ENCODE peak calls at places on chromosomes 11 and 22, in five cellular contexts. One of them, this sample, is unnamed.

GRCh38 chr11:90220391-90220790 is 2.5 kb downstream of the CHORDC1 start:
- DNase-seq in ELR: peak
- DNase-seq in foreskin fibroblast: peak
- DNase-seq in NCI-H345: no peak
- DNase-seq in Peyer's patch: no peak
- DNase-seq in this sample: peak

GRCh38 chr22:50139843-50140415 is 30.6 kb upstream of the PANX2 start:
- DNase-seq in ELR: no peak
- DNase-seq in foreskin fibroblast: no peak
- DNase-seq in NCI-H345: peak
- DNase-seq in Peyer's patch: no peak
- DNase-seq in this sample: no peak

GRCh38 chr11:30960387-30960992 is 374.3 kb upstream of the MPPED2 start:
- DNase-seq in ELR: peak
- DNase-seq in foreskin fibroblast: peak
- DNase-seq in NCI-H345: peak
- DNase-seq in Peyer's patch: no peak
- DNase-seq in this sample: no peak

GRCh38 chr22:40747361-40747760 is 68.1 kb downstream of the MCHR1 start:
- DNase-seq in ELR: no peak
- DNase-seq in foreskin fibroblast: no peak
- DNase-seq in NCI-H345: no peak
- DNase-seq in Peyer's patch: no peak
- DNase-seq in this sample: no peak

GRCh38 chr11:64269380-64270234 is 14.9 kb downstream of the BAD start:
- DNase-seq in ELR: peak
- DNase-seq in foreskin fibroblast: peak
- DNase-seq in NCI-H345: peak
- DNase-seq in Peyer's patch: peak
- DNase-seq in this sample: peak

GRCh38 chr11:110762596-110762995 is 50.4 kb upstream of the ARHGAP20 start:
- DNase-seq in ELR: no peak
- DNase-seq in foreskin fibroblast: peak
- DNase-seq in NCI-H345: no peak
- DNase-seq in Peyer's patch: no peak
- DNase-seq in this sample: peak

GRCh38 chr11:67082071-67082791 is 25.6 kb downstream of the RHOD start:
- DNase-seq in ELR: peak
- DNase-seq in foreskin fibroblast: no peak
- DNase-seq in NCI-H345: no peak
- DNase-seq in Peyer's patch: no peak
- DNase-seq in this sample: no peak

GRCh38 chr22:23245045-23245798 is 64.9 kb downstream of the BCR start:
- DNase-seq in ELR: peak
- DNase-seq in foreskin fibroblast: no peak
- DNase-seq in NCI-H345: no peak
- DNase-seq in Peyer's patch: peak
- DNase-seq in this sample: peak

GRCh38 chr11:76885390-76886097 is 24.8 kb downstream of the ACER3 start:
- DNase-seq in ELR: peak
- DNase-seq in foreskin fibroblast: peak
- DNase-seq in NCI-H345: no peak
- DNase-seq in Peyer's patch: no peak
- DNase-seq in this sample: peak

GRCh38 chr11:95330332-95330731 is 99.3 kb upstream of the SESN3 start:
- DNase-seq in ELR: no peak
- DNase-seq in foreskin fibroblast: no peak
- DNase-seq in NCI-H345: peak
- DNase-seq in Peyer's patch: no peak
- DNase-seq in this sample: no peak

GRCh38 chr11:116842909-116843308 is 5.5 kb upstream of the APOA1 start:
- DNase-seq in ELR: no peak
- DNase-seq in foreskin fibroblast: no peak
- DNase-seq in NCI-H345: no peak
- DNase-seq in Peyer's patch: peak
- DNase-seq in this sample: no peak

GRCh38 chr11:111574373-111575230 is 27.6 kb upstream of the SIK2 start:
- DNase-seq in ELR: peak
- DNase-seq in foreskin fibroblast: no peak
- DNase-seq in NCI-H345: peak
- DNase-seq in Peyer's patch: no peak
- DNase-seq in this sample: no peak

GRCh38 chr11:86741489-86742435 is 58.6 kb upstream of the PRSS23 start:
- DNase-seq in ELR: peak
- DNase-seq in foreskin fibroblast: peak
- DNase-seq in NCI-H345: no peak
- DNase-seq in Peyer's patch: no peak
- DNase-seq in this sample: peak

GRCh38 chr11:16321148-16321547 is 35.2 kb downstream of the SOX6 start:
- DNase-seq in ELR: no peak
- DNase-seq in foreskin fibroblast: no peak
- DNase-seq in NCI-H345: no peak
- DNase-seq in Peyer's patch: no peak
- DNase-seq in this sample: no peak

GRCh38 chr11:73671701-73672100 is 25.3 kb downstream of the PLEKHB1 start:
- DNase-seq in ELR: no peak
- DNase-seq in foreskin fibroblast: no peak
- DNase-seq in NCI-H345: no peak
- DNase-seq in Peyer's patch: no peak
- DNase-seq in this sample: no peak

GRCh38 chr11:89625171-89625570 is 84.9 kb upstream of the TRIM77 start:
- DNase-seq in ELR: no peak
- DNase-seq in foreskin fibroblast: no peak
- DNase-seq in NCI-H345: no peak
- DNase-seq in Peyer's patch: no peak
- DNase-seq in this sample: no peak

GRCh38 chr11:70736937-70737640 is 338.8 kb downstream of the CTTN start:
- DNase-seq in ELR: no peak
- DNase-seq in foreskin fibroblast: no peak
- DNase-seq in NCI-H345: no peak
- DNase-seq in Peyer's patch: no peak
- DNase-seq in this sample: no peak

GRCh38 chr11:44236261-44236660 is 73.7 kb downstream of the ALX4 start:
- DNase-seq in ELR: no peak
- DNase-seq in foreskin fibroblast: no peak
- DNase-seq in NCI-H345: no peak
- DNase-seq in Peyer's patch: no peak
- DNase-seq in this sample: no peak

GRCh38 chr22:22384267-22384666 is 124.3 kb downstream of the ZNF280B start:
- DNase-seq in ELR: no peak
- DNase-seq in foreskin fibroblast: no peak
- DNase-seq in NCI-H345: no peak
- DNase-seq in Peyer's patch: no peak
- DNase-seq in this sample: no peak

GRCh38 chr11:103832762-103833161 is 203.7 kb upstream of the DDI1 start:
- DNase-seq in ELR: peak
- DNase-seq in foreskin fibroblast: no peak
- DNase-seq in NCI-H345: no peak
- DNase-seq in Peyer's patch: no peak
- DNase-seq in this sample: peak

GRCh38 chr11:78740175-78741161 is 165.8 kb upstream of the NARS2 start:
- DNase-seq in ELR: no peak
- DNase-seq in foreskin fibroblast: no peak
- DNase-seq in NCI-H345: no peak
- DNase-seq in Peyer's patch: no peak
- DNase-seq in this sample: no peak